ENCODE peak calls at places on chromosomes 6 and 20, in nine cellular contexts. A, L, V, U, Z, N, D, E and R are unnamed samples.

GRCh38 chr6:111013144-111013905 is 31.5 kb downstream of the RPF2 start:
- DNase-seq in A (no peak), U (no peak), D (no peak), L (no peak), V (no peak), E (no peak), Z (no peak), N (peak; percentile 64), R (no peak)

GRCh38 chr6:32298632-32299336 is 72.9 kb downstream of the TSBP1 start:
- DNase-seq in N (peak; percentile 24), V (peak; percentile 9), D (no peak), E (no peak), A (no peak), L (no peak), U (no peak), Z (no peak), R (no peak)

GRCh38 chr6:167497387-167498056 is 172.6 kb downstream of the TTLL2 start:
- DNase-seq in D (no peak), U (no peak), E (no peak), Z (no peak), L (no peak), V (no peak), A (no peak), N (no peak), R (no peak)

GRCh38 chr6:129766959-129767728 is 57.2 kb upstream of the ARHGAP18 start:
- DNase-seq in D (peak; percentile 17), V (no peak), N (peak; percentile 63), L (no peak), A (peak; percentile 19), U (peak; percentile 76), E (peak; percentile 90), Z (no peak), R (peak; percentile 61)

GRCh38 chr6:134372603-134373281 is 54.8 kb upstream of the SGK1 start:
- DNase-seq in E (no peak), N (peak; percentile 92), U (no peak), V (no peak), A (no peak), L (peak; percentile 43), Z (no peak), D (peak; percentile 58), R (no peak)

GRCh38 chr6:150134280-150134920 is 8.4 kb upstream of the PPP1R14C start:
- DNase-seq in U (no peak), V (no peak), E (no peak), N (no peak), A (no peak), Z (no peak), D (peak; percentile 85), L (no peak), R (no peak)

GRCh38 chr20:35617397-35618031 is 1.9 kb downstream of the SPAG4 start:
- DNase-seq in U (peak; percentile 56), E (peak; percentile 79), A (peak; percentile 35), Z (no peak), V (no peak), N (peak; percentile 46), D (peak; percentile 65), L (no peak), R (peak; percentile 86)

GRCh38 chr6:146133866-146134265 is 105.0 kb downstream of the GRM1 start:
- DNase-seq in A (no peak), L (no peak), V (no peak), U (no peak), N (no peak), D (no peak), Z (no peak), E (no peak), R (no peak)

GRCh38 chr6:108464506-108465084 is 96.1 kb upstream of the FOXO3 start:
- DNase-seq in L (no peak), A (no peak), U (no peak), E (peak; percentile 12), N (no peak), D (no peak), V (no peak), Z (no peak), R (no peak)

GRCh38 chr6:157760589-157761330 is 62.3 kb upstream of the SNX9 start:
- DNase-seq in U (no peak), D (no peak), N (peak; percentile 79), A (no peak), L (no peak), E (no peak), Z (no peak), V (peak; percentile 95), R (no peak)

GRCh38 chr20:61297981-61298380 is 45.9 kb downstream of the CDH4 start:
- DNase-seq in A (no peak), Z (no peak), L (no peak), E (no peak), N (no peak), U (no peak), V (no peak), D (no peak), R (no peak)

GRCh38 chr6:44430322-44430721 is 42.8 kb downstream of the CDC5L start:
- DNase-seq in N (peak; percentile 33), L (no peak), A (no peak), V (no peak), D (no peak), U (no peak), E (no peak), Z (no peak), R (no peak)

GRCh38 chr20:57079016-57080005 is 187.1 kb downstream of the BMP7 start:
- DNase-seq in U (no peak), N (no peak), D (no peak), A (no peak), Z (no peak), L (no peak), V (no peak), E (no peak), R (no peak)

GRCh38 chr6:81969814-81970213 is 217.3 kb upstream of the TENT5A start:
- DNase-seq in L (no peak), N (no peak), V (no peak), U (no peak), Z (no peak), A (no peak), D (no peak), E (peak; percentile 56), R (peak; percentile 17)

GRCh38 chr6:15322781-15323536 is 77.1 kb downstream of the JARID2 start:
- DNase-seq in N (peak; percentile 86), E (no peak), A (no peak), V (no peak), L (no peak), Z (peak; percentile 16), U (no peak), D (peak; percentile 61), R (no peak)

GRCh38 chr6:134623391-134623790 is 305.5 kb upstream of the SGK1 start:
- DNase-seq in N (no peak), Z (no peak), L (no peak), V (no peak), E (no peak), U (no peak), D (no peak), A (no peak), R (no peak)

GRCh38 chr6:18432180-18432579 is 45.0 kb downstream of the RNF144B start:
- DNase-seq in U (no peak), Z (no peak), V (no peak), E (no peak), N (peak; percentile 64), L (no peak), A (no peak), D (no peak), R (no peak)

GRCh38 chr6:14857501-14857900 is 388.4 kb upstream of the JARID2 start:
- DNase-seq in V (no peak), U (peak; percentile 37), N (no peak), Z (no peak), L (no peak), D (peak; percentile 24), A (peak; percentile 70), E (no peak), R (no peak)

GRCh38 chr6:24125980-24126379 is at the start of gene NRSN1:
- DNase-seq in E (peak; percentile 93), Z (no peak), D (no peak), V (no peak), U (no peak), A (no peak), L (no peak), N (no peak), R (peak; percentile 94)

GRCh38 chr20:50222568-50223320 is 32.1 kb downstream of the CEBPB start:
- DNase-seq in L (no peak), A (no peak), D (no peak), U (no peak), V (no peak), Z (no peak), N (no peak), E (no peak), R (no peak)
- H3K4me3 ChIP-seq in L (no peak overlapping the region), A (no peak overlapping the region), D (no peak overlapping the region), U (no peak overlapping the region), V (no peak overlapping the region), Z (no peak overlapping the region), N (no peak overlapping the region), E (no peak overlapping the region), R (no peak overlapping the region)

GRCh38 chr6:711925-712324 is 19.0 kb upstream of the EXOC2 start:
- DNase-seq in E (no peak), N (no peak), D (no peak), U (no peak), V (no peak), Z (no peak), A (no peak), L (no peak), R (no peak)
- H3K4me3 ChIP-seq in E (no peak overlapping the region), N (peak overlapping the region; percentile 86), D (no peak overlapping the region), U (peak overlapping the region; percentile 95), V (no peak overlapping the region), Z (no peak overlapping the region), A (no peak overlapping the region), L (peak overlapping the region; percentile 79), R (no peak overlapping the region)

GRCh38 chr20:44271915-44272663 is 25.0 kb downstream of the GDAP1L1 start:
- DNase-seq in D (no peak), A (no peak), E (peak; percentile 52), V (no peak), L (no peak), Z (no peak), U (no peak), N (no peak), R (peak; percentile 82)

GRCh38 chr20:44279228-44279627 is 31.8 kb downstream of the FITM2 start:
- DNase-seq in V (no peak), D (no peak), N (peak; percentile 41), L (no peak), Z (no peak), A (no peak), E (no peak), U (no peak), R (no peak)

GRCh38 chr20:44268802-44269201 is 21.7 kb downstream of the GDAP1L1 start:
- DNase-seq in A (no peak), L (no peak), D (no peak), V (no peak), E (no peak), Z (no peak), N (no peak), U (no peak), R (no peak)

GRCh38 chr20:44273231-44274215 is 26.4 kb downstream of the GDAP1L1 start:
- DNase-seq in V (no peak), A (no peak), D (no peak), N (no peak), L (no peak), Z (no peak), U (no peak), E (no peak), R (no peak)

GRCh38 chr20:44274303-44275017 is 27.4 kb downstream of the GDAP1L1 start:
- DNase-seq in N (no peak), L (no peak), Z (no peak), D (no peak), U (no peak), A (no peak), E (no peak), V (no peak), R (no peak)
- H3K4me3 ChIP-seq in N (no peak overlapping the region), L (no peak overlapping the region), Z (no peak overlapping the region), D (no peak overlapping the region), U (no peak overlapping the region), A (no peak overlapping the region), E (no peak overlapping the region), V (no peak overlapping the region), R (no peak overlapping the region)

GRCh38 chr20:53579266-53579580 is 14.4 kb downstream of the ZNF217 start:
- DNase-seq in A (no peak), U (no peak), L (no peak), Z (no peak), E (no peak), D (no peak), N (no peak), V (no peak), R (no peak)
- H3K4me3 ChIP-seq in A (peak overlapping the region; percentile 50), U (peak overlapping the region; percentile 87), L (no peak overlapping the region), Z (no peak overlapping the region), E (peak overlapping the region; percentile 14), D (no peak overlapping the region), N (peak overlapping the region; percentile 64), V (peak overlapping the region; percentile 15), R (no peak overlapping the region)